ENCODE peak calls at places on chromosomes 2 and 18, in seven cellular contexts. B, C, K, Y, H, I and L are unnamed samples.

GRCh38 chr2:166163775-166164174 is 36.0 kb upstream of the SCN1A start:
- DNase-seq in B (no peak), C (no peak), K (no peak), Y (no peak), H (no peak), I (no peak), L (no peak)

GRCh38 chr2:36287363-36288275 is 68.0 kb upstream of the CRIM1 start:
- DNase-seq in B (peak; percentile 59), C (no peak), K (no peak), Y (no peak), H (no peak), I (no peak), L (peak; percentile 66)

GRCh38 chr18:70491734-70492348 is 203.0 kb downstream of the SOCS6 start:
- DNase-seq in B (peak; percentile 6), C (no peak), K (peak; percentile 15), Y (peak; percentile 64), H (peak; percentile 63), I (peak; percentile 86), L (peak; percentile 73)

GRCh38 chr2:171924170-171924942 is 2.1 kb downstream of the HAT1 start:
- DNase-seq in B (no peak), C (no peak), K (no peak), Y (no peak), H (no peak), I (no peak), L (no peak)

GRCh38 chr2:143161982-143162837 is 33.0 kb downstream of the ARHGAP15 start:
- DNase-seq in B (peak; percentile 19), C (no peak), K (peak; percentile 43), Y (peak; percentile 24), H (peak; percentile 58), I (peak; percentile 68), L (peak; percentile 70)

GRCh38 chr2:189559579-189560272 is 20.9 kb downstream of the SLC40A1 start:
- DNase-seq in B (no peak), C (no peak), K (no peak), Y (no peak), H (peak; percentile 13), I (peak; percentile 64), L (no peak)

GRCh38 chr2:11822746-11823411 is 76.4 kb downstream of the LPIN1 start:
- DNase-seq in B (no peak), C (no peak), K (no peak), Y (no peak), H (peak; percentile 75), I (peak; percentile 55), L (no peak)

GRCh38 chr2:209638346-209638745 is 133.3 kb upstream of the UNC80 start:
- DNase-seq in B (peak; percentile 65), C (no peak), K (peak; percentile 57), Y (no peak), H (no peak), I (no peak), L (no peak)

GRCh38 chr2:190646780-190647626 is 1.9 kb upstream of the NAB1 start:
- DNase-seq in B (peak; percentile 54), C (no peak), K (no peak), Y (no peak), H (no peak), I (no peak), L (no peak)

GRCh38 chr2:101188683-101189405 is 37.7 kb upstream of the TBC1D8 start:
- DNase-seq in B (peak; percentile 11), C (no peak), K (peak; percentile 37), Y (peak; percentile 62), H (no peak), I (no peak), L (no peak)

GRCh38 chr2:9984217-9984739 is 32.8 kb downstream of the GRHL1 start:
- DNase-seq in B (peak; percentile 32), C (no peak), K (peak; percentile 45), Y (no peak), H (no peak), I (no peak), L (peak; percentile 30)

GRCh38 chr18:46481048-46481846 is 175.8 kb downstream of the LOXHD1 start:
- DNase-seq in B (peak; percentile 12), C (no peak), K (peak; percentile 48), Y (peak; percentile 72), H (peak; percentile 52), I (peak; percentile 79), L (peak; percentile 79)

GRCh38 chr2:234792566-234792965 is 159.3 kb upstream of the SH3BP4 start:
- DNase-seq in B (peak; percentile 95), C (no peak), K (no peak), Y (no peak), H (no peak), I (no peak), L (no peak)

GRCh38 chr18:49250819-49251388 is 209.5 kb downstream of the DYM start:
- DNase-seq in B (no peak), C (no peak), K (peak; percentile 23), Y (no peak), H (no peak), I (no peak), L (no peak)

GRCh38 chr18:48656176-48656575 is 117.3 kb downstream of the CTIF start:
- DNase-seq in B (no peak), C (no peak), K (no peak), Y (no peak), H (no peak), I (no peak), L (no peak)

GRCh38 chr2:120833127-120833675 is 97.5 kb downstream of the GLI2 start:
- DNase-seq in B (no peak), C (peak; percentile 25), K (no peak), Y (no peak), H (no peak), I (no peak), L (no peak)

GRCh38 chr2:68715353-68716041 is 19.1 kb upstream of the ARHGAP25 start:
- DNase-seq in B (peak; percentile 6), C (no peak), K (peak; percentile 28), Y (peak; percentile 32), H (peak; percentile 74), I (peak; percentile 73), L (peak; percentile 66)

GRCh38 chr18:34493566-34494358 is 216.3 kb upstream of the DTNA start:
- DNase-seq in B (peak; percentile 13), C (no peak), K (no peak), Y (peak; percentile 5), H (peak; percentile 62), I (peak; percentile 53), L (peak; percentile 33)

GRCh38 chr18:58581265-58581664 is 47.6 kb downstream of the ALPK2 start:
- DNase-seq in B (peak; percentile 96), C (no peak), K (peak; percentile 97), Y (no peak), H (no peak), I (no peak), L (no peak)

GRCh38 chr2:134282638-134283400 is 28.9 kb downstream of the MGAT5 start:
- DNase-seq in B (no peak), C (no peak), K (no peak), Y (no peak), H (no peak), I (no peak), L (peak; percentile 82)

GRCh38 chr2:216181953-216182352 is 72.8 kb downstream of the XRCC5 start:
- DNase-seq in B (no peak), C (no peak), K (no peak), Y (no peak), H (no peak), I (no peak), L (no peak)

DNA sequence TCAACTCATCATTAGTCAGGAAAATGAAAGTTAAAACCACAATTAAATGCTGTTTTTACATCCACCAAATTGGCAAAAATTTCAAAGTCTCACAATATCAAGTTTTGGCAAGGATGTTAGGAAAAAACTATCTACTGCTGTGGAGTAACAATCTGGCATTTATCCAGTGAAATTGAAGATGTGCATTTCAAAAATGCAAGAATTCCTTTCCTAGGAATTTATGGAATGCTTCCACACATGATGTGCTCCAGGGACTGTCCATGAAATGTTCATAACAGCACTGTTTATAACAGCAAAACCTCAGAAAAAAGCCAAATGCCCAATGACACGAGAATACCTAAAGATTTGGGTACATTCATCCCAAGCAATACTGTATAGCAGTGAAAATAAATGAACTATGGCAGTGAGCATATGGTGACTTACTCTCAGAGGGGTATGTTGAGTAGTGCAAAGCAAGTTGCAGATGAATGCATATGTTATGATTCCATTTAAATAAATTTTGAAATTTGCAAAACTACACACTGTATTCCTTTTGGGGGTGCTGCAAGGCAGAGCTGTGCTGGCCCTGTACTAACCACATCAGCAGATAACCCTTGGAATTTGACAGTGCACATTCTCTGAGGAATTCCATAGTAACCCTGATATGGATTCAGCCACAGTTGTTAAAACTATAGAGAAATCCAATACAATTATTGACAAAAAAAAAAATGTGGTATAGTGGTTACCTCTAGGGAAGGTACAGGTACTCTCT is 41.3 kb upstream of the GYPC start:
- DNase-seq in B (no peak), C (no peak), K (peak; percentile 12), Y (no peak), H (no peak), I (no peak), L (no peak)
- TF ChIP-seq CTCF in B (no peak), C (no peak), K (no peak), Y (no peak), H (no peak), I (no peak), L (no peak)

DNA sequence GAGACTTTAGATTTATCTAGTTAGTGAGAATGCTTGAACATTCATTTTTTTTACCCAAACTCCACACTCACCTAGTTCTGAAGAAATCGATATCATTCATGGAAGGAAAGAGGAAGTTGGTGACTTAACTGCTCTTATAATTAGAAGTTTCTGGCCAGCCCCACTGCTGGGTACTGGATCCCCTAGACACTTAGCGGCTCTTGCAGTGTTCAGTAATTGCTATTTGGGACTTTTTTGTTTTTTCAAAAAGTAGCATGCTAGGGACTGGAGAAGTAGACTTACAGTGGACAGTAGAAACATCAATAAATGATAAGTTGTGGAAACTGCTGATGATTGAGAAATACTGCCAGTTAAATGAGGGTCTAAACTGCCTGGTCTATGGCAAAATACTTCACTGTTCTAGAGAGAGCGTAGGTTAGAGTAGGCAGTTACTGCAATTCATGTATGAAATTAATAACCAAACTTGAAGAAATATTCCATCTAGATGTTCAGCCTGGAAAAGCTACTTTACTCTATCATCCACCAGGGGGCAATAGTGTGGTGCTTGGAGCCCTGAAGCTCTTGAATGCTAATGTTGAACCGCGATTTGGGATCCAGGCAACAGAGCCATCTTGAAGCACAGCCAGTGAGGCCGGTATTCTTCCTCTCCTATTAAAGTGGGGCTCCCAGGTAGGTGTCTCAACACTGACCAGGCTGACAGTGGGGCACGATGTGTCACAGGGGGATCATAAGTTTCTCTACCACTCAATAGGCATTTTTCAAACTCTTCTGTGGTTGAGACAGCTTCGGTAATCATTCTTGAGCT is 146.1 kb upstream of the SESTD1 start:
- DNase-seq in B (peak; percentile 30), C (no peak), K (peak; percentile 58), Y (peak; percentile 29), H (peak; percentile 67), I (peak; percentile 72), L (peak; percentile 42)
- TF ChIP-seq CTCF in B (peak; percentile 68), C (peak; percentile 16), K (peak; percentile 93), Y (peak; percentile 81), H (peak; percentile 75), I (peak; percentile 77), L (peak; percentile 65)

GRCh38 chr2:161576421-161576820 is 47.8 kb upstream of the SLC4A10 start:
- DNase-seq in B (no peak), C (no peak), K (no peak), Y (no peak), H (no peak), I (no peak), L (peak; percentile 19)
- TF ChIP-seq CTCF in B (no peak), C (no peak), K (peak; percentile 42), Y (peak; percentile 39), H (no peak), I (no peak), L (peak; percentile 42)

DNA sequence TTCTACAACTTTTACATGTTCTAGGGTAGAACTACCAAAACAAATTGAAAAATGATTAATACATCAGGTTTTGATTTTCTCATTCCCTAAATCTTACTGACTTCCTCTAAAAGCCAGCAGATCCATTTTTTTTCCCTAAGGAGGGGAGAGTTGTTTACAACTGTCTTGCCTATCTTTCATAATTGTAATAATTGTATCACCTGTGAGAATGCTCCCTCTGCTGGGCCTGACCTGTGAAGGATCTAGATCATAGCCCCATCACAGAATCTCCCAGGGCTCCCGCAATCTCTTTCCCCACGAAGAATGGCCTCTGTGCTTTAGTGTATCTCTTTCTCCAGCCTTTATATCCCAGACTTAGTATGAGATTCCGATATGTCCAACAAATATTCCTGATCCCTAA is 9.1 kb downstream of the LOXL3 start:
- DNase-seq in B (no peak), C (no peak), K (no peak), Y (no peak), H (no peak), I (no peak), L (peak; percentile 47)
- TF ChIP-seq CTCF in B (no peak), C (no peak), K (peak; percentile 31), Y (no peak), H (no peak), I (no peak), L (peak; percentile 44)